ENCODE peak calls at places on chromosomes 13 and 19, in eight cellular contexts. One of them, this sample, is unnamed. For H3K36me3 and H3K27me3, the result is how much of the 10 kb centered on the place peaks cover.

GRCh38 chr13:108944760-108945159 is 315.3 kb downstream of the MYO16 start:
- DNase-seq in hepatocyte: no peak
- DNase-seq in effector memory CD4-positive, alpha-beta T cell: no peak
- DNase-seq in heart right ventricle: no peak
- DNase-seq in stomach: no peak
- DNase-seq in right lobe of liver: no peak
- DNase-seq in lower lobe of right lung: no peak
- DNase-seq in uterus: no peak
- DNase-seq in this sample: no peak

GRCh38 chr19:39679791-39680168 is 24.1 kb downstream of the LGALS16 start:
- DNase-seq in hepatocyte: no peak
- DNase-seq in effector memory CD4-positive, alpha-beta T cell: no peak
- DNase-seq in heart right ventricle: no peak
- DNase-seq in stomach: no peak
- DNase-seq in right lobe of liver: no peak
- DNase-seq in lower lobe of right lung: no peak
- DNase-seq in uterus: no peak
- DNase-seq in this sample: no peak

GRCh38 chr13:114053026-114053425 is 79.2 kb upstream of the C13orf46 start:
- DNase-seq in hepatocyte: peak
- DNase-seq in effector memory CD4-positive, alpha-beta T cell: no peak
- DNase-seq in heart right ventricle: no peak
- DNase-seq in stomach: no peak
- DNase-seq in right lobe of liver: no peak
- DNase-seq in lower lobe of right lung: no peak
- DNase-seq in uterus: no peak
- DNase-seq in this sample: no peak

GRCh38 chr19:46494115-46494935 is 1.3 kb downstream of the PNMA8B start:
- DNase-seq in hepatocyte: no peak
- DNase-seq in effector memory CD4-positive, alpha-beta T cell: no peak
- DNase-seq in heart right ventricle: peak
- DNase-seq in stomach: no peak
- DNase-seq in right lobe of liver: no peak
- DNase-seq in lower lobe of right lung: no peak
- DNase-seq in uterus: no peak
- DNase-seq in this sample: peak

GRCh38 chr13:33409673-33410072 is 124.1 kb upstream of the STARD13 start:
- DNase-seq in hepatocyte: no peak
- DNase-seq in effector memory CD4-positive, alpha-beta T cell: no peak
- DNase-seq in heart right ventricle: no peak
- DNase-seq in stomach: no peak
- DNase-seq in right lobe of liver: no peak
- DNase-seq in lower lobe of right lung: no peak
- DNase-seq in uterus: no peak
- DNase-seq in this sample: no peak

GRCh38 chr13:98044301-98044700 is 90.8 kb downstream of the IPO5 start:
- DNase-seq in hepatocyte: no peak
- DNase-seq in effector memory CD4-positive, alpha-beta T cell: no peak
- DNase-seq in heart right ventricle: no peak
- DNase-seq in stomach: no peak
- DNase-seq in right lobe of liver: no peak
- DNase-seq in lower lobe of right lung: no peak
- DNase-seq in uterus: no peak
- DNase-seq in this sample: peak

GRCh38 chr13:52428295-52428694 is 22.1 kb downstream of the VPS36 start:
- DNase-seq in hepatocyte: peak
- DNase-seq in effector memory CD4-positive, alpha-beta T cell: no peak
- DNase-seq in heart right ventricle: no peak
- DNase-seq in stomach: peak
- DNase-seq in right lobe of liver: no peak
- DNase-seq in lower lobe of right lung: no peak
- DNase-seq in uterus: no peak
- DNase-seq in this sample: no peak

GRCh38 chr19:6802336-6803035 is 30.0 kb downstream of the VAV1 start:
- DNase-seq in hepatocyte: no peak
- DNase-seq in effector memory CD4-positive, alpha-beta T cell: peak
- DNase-seq in heart right ventricle: peak
- DNase-seq in stomach: peak
- DNase-seq in right lobe of liver: peak
- DNase-seq in lower lobe of right lung: peak
- DNase-seq in uterus: no peak
- DNase-seq in this sample: peak

GRCh38 chr13:49022472-49023144 is 46.9 kb downstream of the FNDC3A start:
- DNase-seq in hepatocyte: no peak
- DNase-seq in effector memory CD4-positive, alpha-beta T cell: no peak
- DNase-seq in heart right ventricle: no peak
- DNase-seq in stomach: no peak
- DNase-seq in right lobe of liver: no peak
- DNase-seq in lower lobe of right lung: no peak
- DNase-seq in uterus: no peak
- DNase-seq in this sample: no peak

GRCh38 chr13:44757671-44758070 is 181.5 kb upstream of the TSC22D1 start:
- DNase-seq in hepatocyte: no peak
- DNase-seq in effector memory CD4-positive, alpha-beta T cell: no peak
- DNase-seq in heart right ventricle: no peak
- DNase-seq in stomach: no peak
- DNase-seq in right lobe of liver: no peak
- DNase-seq in lower lobe of right lung: no peak
- DNase-seq in uterus: no peak
- DNase-seq in this sample: no peak

GRCh38 chr13:97858161-97858560 is 95.3 kb upstream of the IPO5 start:
- DNase-seq in hepatocyte: no peak
- DNase-seq in effector memory CD4-positive, alpha-beta T cell: no peak
- DNase-seq in heart right ventricle: no peak
- DNase-seq in stomach: no peak
- DNase-seq in right lobe of liver: no peak
- DNase-seq in lower lobe of right lung: no peak
- DNase-seq in uterus: no peak
- DNase-seq in this sample: no peak

GRCh38 chr13:94776956-94777355 is 64.6 kb upstream of the SOX21 start:
- DNase-seq in hepatocyte: no peak
- DNase-seq in effector memory CD4-positive, alpha-beta T cell: no peak
- DNase-seq in heart right ventricle: no peak
- DNase-seq in stomach: no peak
- DNase-seq in right lobe of liver: no peak
- DNase-seq in lower lobe of right lung: no peak
- DNase-seq in uterus: no peak
- DNase-seq in this sample: no peak

GRCh38 chr19:44661904-44662303 is 9.4 kb upstream of the CEACAM19 start:
- DNase-seq in hepatocyte: no peak
- DNase-seq in effector memory CD4-positive, alpha-beta T cell: no peak
- DNase-seq in heart right ventricle: no peak
- DNase-seq in stomach: no peak
- DNase-seq in right lobe of liver: no peak
- DNase-seq in lower lobe of right lung: peak
- DNase-seq in uterus: no peak
- DNase-seq in this sample: no peak

GRCh38 chr19:48955308-48955958 is 758 bp downstream of the BAX start:
- DNase-seq in hepatocyte: no peak
- DNase-seq in effector memory CD4-positive, alpha-beta T cell: no peak
- DNase-seq in heart right ventricle: no peak
- DNase-seq in stomach: no peak
- DNase-seq in right lobe of liver: no peak
- DNase-seq in lower lobe of right lung: no peak
- DNase-seq in uterus: no peak
- DNase-seq in this sample: peak

GRCh38 chr13:30191491-30192100 is 115.8 kb downstream of the KATNAL1 start:
- DNase-seq in hepatocyte: peak
- DNase-seq in effector memory CD4-positive, alpha-beta T cell: no peak
- DNase-seq in heart right ventricle: no peak
- DNase-seq in stomach: no peak
- DNase-seq in right lobe of liver: no peak
- DNase-seq in lower lobe of right lung: no peak
- DNase-seq in uterus: no peak
- DNase-seq in this sample: no peak

GRCh38 chr19:5536337-5536894 is 31.3 kb downstream of the TINCR start:
- DNase-seq in hepatocyte: peak
- DNase-seq in effector memory CD4-positive, alpha-beta T cell: no peak
- DNase-seq in heart right ventricle: peak
- DNase-seq in stomach: peak
- DNase-seq in right lobe of liver: no peak
- DNase-seq in lower lobe of right lung: peak
- DNase-seq in uterus: peak
- DNase-seq in this sample: peak

GRCh38 chr19:17091758-17092333 is 16.3 kb downstream of the MYO9B start:
- DNase-seq in hepatocyte: no peak
- DNase-seq in effector memory CD4-positive, alpha-beta T cell: no peak
- DNase-seq in heart right ventricle: peak
- DNase-seq in stomach: peak
- DNase-seq in right lobe of liver: peak
- DNase-seq in lower lobe of right lung: peak
- DNase-seq in uterus: no peak
- DNase-seq in this sample: peak

GRCh38 chr19:12794196-12794921 is 3.1 kb downstream of the JUNB start:
- DNase-seq in hepatocyte: no peak
- DNase-seq in effector memory CD4-positive, alpha-beta T cell: no peak
- DNase-seq in heart right ventricle: no peak
- DNase-seq in stomach: no peak
- DNase-seq in right lobe of liver: no peak
- DNase-seq in lower lobe of right lung: no peak
- DNase-seq in uterus: no peak
- DNase-seq in this sample: peak

GRCh38 chr19:46691948-46692347 is 25.0 kb downstream of the PRKD2 start:
- DNase-seq in hepatocyte: no peak
- DNase-seq in effector memory CD4-positive, alpha-beta T cell: no peak
- DNase-seq in heart right ventricle: no peak
- DNase-seq in stomach: no peak
- DNase-seq in right lobe of liver: no peak
- DNase-seq in lower lobe of right lung: no peak
- DNase-seq in uterus: no peak
- DNase-seq in this sample: no peak

GRCh38 chr13:64083811-64084210 is 2668.2 kb upstream of the PCDH20 start:
- DNase-seq in hepatocyte: no peak
- DNase-seq in effector memory CD4-positive, alpha-beta T cell: no peak
- DNase-seq in heart right ventricle: no peak
- DNase-seq in stomach: no peak
- DNase-seq in right lobe of liver: no peak
- DNase-seq in lower lobe of right lung: no peak
- DNase-seq in uterus: no peak
- DNase-seq in this sample: no peak

GRCh38 chr19:33412617-33413425 is 39.3 kb downstream of the CEBPG start:
- DNase-seq in hepatocyte: no peak
- DNase-seq in effector memory CD4-positive, alpha-beta T cell: no peak
- DNase-seq in heart right ventricle: no peak
- DNase-seq in stomach: no peak
- DNase-seq in right lobe of liver: no peak
- DNase-seq in lower lobe of right lung: no peak
- DNase-seq in uterus: no peak
- DNase-seq in this sample: no peak

GRCh38 chr13:43387880-43388279 is 364.5 kb downstream of the DNAJC15 start:
- DNase-seq in hepatocyte: no peak
- DNase-seq in effector memory CD4-positive, alpha-beta T cell: no peak
- DNase-seq in heart right ventricle: no peak
- DNase-seq in stomach: no peak
- DNase-seq in right lobe of liver: no peak
- DNase-seq in lower lobe of right lung: no peak
- DNase-seq in uterus: no peak
- DNase-seq in this sample: no peak

GRCh38 chr19:44890366-44891015 is 563 bp upstream of the TOMM40 start:
- DNase-seq in hepatocyte: peak
- DNase-seq in effector memory CD4-positive, alpha-beta T cell: peak
- DNase-seq in heart right ventricle: peak
- DNase-seq in stomach: no peak
- DNase-seq in right lobe of liver: peak
- DNase-seq in lower lobe of right lung: no peak
- DNase-seq in uterus: peak
- DNase-seq in this sample: peak

GRCh38 chr13:93249259-93249917 is 22.8 kb downstream of the GPC6 start:
- DNase-seq in hepatocyte: peak
- DNase-seq in effector memory CD4-positive, alpha-beta T cell: no peak
- DNase-seq in heart right ventricle: no peak
- DNase-seq in stomach: no peak
- DNase-seq in right lobe of liver: no peak
- DNase-seq in lower lobe of right lung: no peak
- DNase-seq in uterus: no peak
- DNase-seq in this sample: no peak

GRCh38 chr13:24271231-24271610 is 38.2 kb upstream of the C1QTNF9 start:
- DNase-seq in hepatocyte: no peak
- DNase-seq in effector memory CD4-positive, alpha-beta T cell: no peak
- DNase-seq in heart right ventricle: no peak
- DNase-seq in stomach: no peak
- DNase-seq in right lobe of liver: no peak
- DNase-seq in lower lobe of right lung: no peak
- DNase-seq in uterus: no peak
- DNase-seq in this sample: no peak
- H3K4me3 ChIP-seq in hepatocyte: no peak
- H3K4me3 ChIP-seq in effector memory CD4-positive, alpha-beta T cell: peak
- H3K4me3 ChIP-seq in heart right ventricle: peak
- H3K4me3 ChIP-seq in stomach: peak
- H3K4me3 ChIP-seq in right lobe of liver: peak
- H3K4me3 ChIP-seq in lower lobe of right lung: peak
- H3K4me3 ChIP-seq in uterus: no peak
- H3K4me3 ChIP-seq in this sample: no peak

DNA sequence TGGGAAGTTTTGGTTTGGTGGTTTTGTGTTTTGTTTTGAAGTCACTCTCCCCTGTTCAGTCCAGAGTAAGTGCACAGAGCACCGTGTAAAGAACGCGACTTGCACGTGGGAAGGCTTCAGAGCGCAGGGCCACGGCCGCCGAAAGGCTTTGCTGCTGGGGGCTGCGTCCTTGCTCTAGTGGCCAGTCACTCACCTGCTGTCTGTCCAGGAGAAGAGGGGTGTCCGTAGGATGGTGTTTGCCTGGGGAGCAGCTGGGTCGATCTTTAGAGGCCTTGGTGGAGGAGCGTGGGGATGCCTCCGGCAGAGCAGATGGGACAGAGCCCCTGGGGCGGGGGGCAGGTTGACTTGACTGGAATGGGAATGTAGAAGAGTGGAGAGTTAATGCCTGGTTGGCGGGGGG is 116.6 kb upstream of the MCF2L start:
- DNase-seq in hepatocyte: no peak
- DNase-seq in effector memory CD4-positive, alpha-beta T cell: no peak
- DNase-seq in heart right ventricle: no peak
- DNase-seq in stomach: no peak
- DNase-seq in right lobe of liver: no peak
- DNase-seq in lower lobe of right lung: no peak
- DNase-seq in uterus: no peak
- DNase-seq in this sample: no peak
- H3K36me3 ChIP-seq in hepatocyte: under half
- H3K36me3 ChIP-seq in effector memory CD4-positive, alpha-beta T cell: under half
- H3K36me3 ChIP-seq in heart right ventricle: half or more
- H3K36me3 ChIP-seq in stomach: half or more
- H3K36me3 ChIP-seq in right lobe of liver: under half
- H3K36me3 ChIP-seq in lower lobe of right lung: half or more
- H3K36me3 ChIP-seq in uterus: under half
- H3K36me3 ChIP-seq in this sample: under half

GRCh38 chr13:27810009-27810408 is 17.7 kb downstream of the GSX1 start:
- DNase-seq in hepatocyte: no peak
- DNase-seq in effector memory CD4-positive, alpha-beta T cell: no peak
- DNase-seq in heart right ventricle: no peak
- DNase-seq in stomach: no peak
- DNase-seq in right lobe of liver: no peak
- DNase-seq in lower lobe of right lung: no peak
- DNase-seq in uterus: no peak
- DNase-seq in this sample: no peak
- H3K27me3 ChIP-seq in hepatocyte: half or more
- H3K27me3 ChIP-seq in effector memory CD4-positive, alpha-beta T cell: under half
- H3K27me3 ChIP-seq in heart right ventricle: under half
- H3K27me3 ChIP-seq in stomach: under half
- H3K27me3 ChIP-seq in right lobe of liver: under half
- H3K27me3 ChIP-seq in lower lobe of right lung: under half
- H3K27me3 ChIP-seq in uterus: under half
- H3K27me3 ChIP-seq in this sample: under half

GRCh38 chr13:32370805-32371204 is 55.5 kb downstream of the BRCA2 start:
- DNase-seq in hepatocyte: no peak
- DNase-seq in effector memory CD4-positive, alpha-beta T cell: no peak
- DNase-seq in heart right ventricle: no peak
- DNase-seq in stomach: no peak
- DNase-seq in right lobe of liver: no peak
- DNase-seq in lower lobe of right lung: no peak
- DNase-seq in uterus: no peak
- DNase-seq in this sample: no peak
- H3K4me3 ChIP-seq in hepatocyte: no peak
- H3K4me3 ChIP-seq in effector memory CD4-positive, alpha-beta T cell: no peak
- H3K4me3 ChIP-seq in heart right ventricle: no peak
- H3K4me3 ChIP-seq in stomach: no peak
- H3K4me3 ChIP-seq in right lobe of liver: no peak
- H3K4me3 ChIP-seq in lower lobe of right lung: no peak
- H3K4me3 ChIP-seq in uterus: no peak
- H3K4me3 ChIP-seq in this sample: no peak